ENCODE peak calls at places on chromosomes 12 and 14, in four cellular contexts. I is H1, C is K562, L is GM12878. U is an unnamed sample.

GRCh38 chr12:108317303-108318283 is 21.5 kb downstream of the CMKLR1 start:
- DNase-seq in I (no peak), L (no peak), C (no peak), U (no peak)

GRCh38 chr14:58629273-58629672 is 8.5 kb upstream of the DACT1 start:
- DNase-seq in I (no peak), L (no peak), C (no peak), U (no peak)

GRCh38 chr12:56126732-56127239 is 1.3 kb upstream of the ESYT1 start:
- DNase-seq in C (peak; percentile 77), L (no peak), I (no peak), U (no peak)

GRCh38 chr14:104404922-104405321 is 174.6 kb upstream of the C14orf180 start:
- DNase-seq in L (no peak), C (no peak), I (no peak), U (no peak)

GRCh38 chr14:99137913-99138571 is 134.0 kb downstream of the BCL11B start:
- DNase-seq in L (no peak), I (no peak), C (peak; percentile 1), U (no peak)

GRCh38 chr12:13745100-13745678 is 236.2 kb downstream of the GRIN2B start:
- DNase-seq in L (no peak), I (no peak), C (no peak), U (no peak)

GRCh38 chr14:78530078-78530477 is 359.9 kb downstream of the NRXN3 start:
- DNase-seq in C (peak; percentile 44), I (peak; percentile 15), L (no peak), U (no peak)

GRCh38 chr12:85632390-85632789 is 203.8 kb downstream of the RASSF9 start:
- DNase-seq in L (no peak), I (no peak), C (no peak), U (no peak)

GRCh38 chr12:85683051-85683450 is 153.2 kb downstream of the RASSF9 start:
- DNase-seq in L (no peak), I (no peak), C (no peak), U (no peak)

GRCh38 chr12:3551976-3552725 is 61.1 kb downstream of the PRMT8 start:
- DNase-seq in I (no peak), L (no peak), C (no peak), U (no peak)

GRCh38 chr12:22443379-22444316 is 100.7 kb downstream of the C2CD5 start:
- DNase-seq in I (peak; percentile 39), L (peak; percentile 15), C (peak; percentile 81), U (peak; percentile 57)

GRCh38 chr14:54120260-54120659 is 163.6 kb upstream of the BMP4 start:
- DNase-seq in C (no peak), I (no peak), L (no peak), U (no peak)

GRCh38 chr14:99579903-99580570 is 24.0 kb downstream of the CCDC85C start:
- DNase-seq in L (no peak), C (peak; percentile 14), I (peak; percentile 53), U (peak; percentile 64)

GRCh38 chr12:85866929-85867776 is 6.9 kb upstream of the NTS start:
- DNase-seq in C (peak; percentile 10), I (no peak), L (no peak), U (peak; percentile 51)

GRCh38 chr12:124836759-124837158 is 26.9 kb downstream of the SCARB1 start:
- DNase-seq in I (no peak), L (no peak), C (no peak), U (no peak)

GRCh38 chr14:23056956-23057756 is at the start of gene CDH24:
- DNase-seq in I (no peak), C (peak; percentile 90), L (no peak), U (peak; percentile 90)

GRCh38 chr12:62676521-62677307 is 210.1 kb downstream of the MON2 start:
- DNase-seq in I (no peak), L (no peak), C (no peak), U (no peak)

DNA sequence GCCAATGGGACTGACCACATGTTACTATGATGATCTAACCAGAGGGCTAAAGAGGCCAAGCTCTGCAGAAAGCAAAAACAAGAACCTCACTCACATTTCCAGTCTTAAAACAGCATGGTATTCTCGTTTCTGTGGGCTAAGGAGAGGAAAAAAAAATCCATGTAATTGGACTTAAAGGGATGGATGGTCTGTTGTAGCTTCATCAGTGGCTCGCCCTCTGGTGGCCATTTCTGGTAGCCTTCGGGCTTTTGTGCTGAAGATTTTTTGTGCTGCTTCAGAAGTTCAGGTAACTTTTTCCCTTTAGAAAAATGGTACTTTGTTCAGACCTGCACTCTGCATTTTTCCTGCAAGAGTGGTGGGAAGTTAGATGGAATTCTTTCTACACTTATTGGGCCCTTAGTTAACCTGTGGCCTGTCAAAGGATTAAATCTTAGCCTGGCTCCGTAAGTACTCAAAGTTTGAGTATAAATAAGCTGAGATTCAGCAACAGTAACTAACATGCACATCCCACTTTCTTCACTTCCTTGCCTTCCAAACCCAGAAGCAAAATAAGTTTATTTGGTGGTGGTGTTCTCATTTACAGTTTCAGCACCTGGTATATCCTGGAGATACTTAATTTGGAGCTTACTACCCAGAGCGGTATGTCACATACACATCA is 22.3 kb downstream of the DCAF4 start:
- DNase-seq in I (no peak), C (peak; percentile 60), L (peak; percentile 11), U (peak; percentile 70)
- TF ChIP-seq NRF1 in I (no peak), C (no peak), L (no peak), U (no peak)

GRCh38 chr14:70823281-70823680 is 14.0 kb upstream of the MAP3K9 start:
- DNase-seq in L (no peak), C (no peak), I (no peak), U (no peak)
- H2AFZ ChIP-seq in L (no peak overlapping the region), C (no peak overlapping the region), I (peak overlapping the region; percentile 47), U (no peak overlapping the region)

DNA sequence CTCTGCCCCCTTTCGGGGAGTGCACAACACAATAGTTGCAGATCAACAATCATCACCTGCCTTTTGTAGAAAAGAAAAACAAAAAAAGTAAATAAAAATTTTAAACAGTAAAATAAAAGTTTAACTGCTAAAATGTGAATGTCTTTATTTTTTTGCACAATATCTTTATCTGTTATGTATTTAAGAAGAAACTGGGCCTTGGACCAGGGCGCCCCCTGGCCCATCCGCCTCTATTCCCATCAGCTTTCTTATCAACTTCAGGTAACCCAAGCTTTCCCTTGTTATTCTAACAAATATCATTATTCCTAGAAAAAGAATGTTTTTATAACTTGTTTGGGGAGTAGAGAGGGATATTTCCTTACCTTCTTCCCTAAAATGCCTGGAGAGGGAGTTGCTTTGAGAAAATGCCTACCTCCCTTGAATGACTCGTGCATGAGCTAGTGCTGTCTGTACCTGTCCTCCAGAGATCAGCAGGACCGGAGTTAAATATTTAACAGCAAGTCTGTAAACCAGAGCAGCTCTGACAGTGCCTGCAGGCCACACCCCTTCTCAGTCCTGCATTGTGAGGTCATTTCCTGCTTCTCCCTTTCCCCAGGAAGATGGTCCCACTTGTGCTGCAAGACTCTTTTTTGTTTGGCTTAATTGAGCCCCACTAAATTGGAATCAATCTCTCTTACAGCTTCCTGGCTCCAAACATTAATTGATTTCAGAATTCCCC is 192.8 kb upstream of the RGS6 start:
- DNase-seq in C (peak; percentile 12), L (no peak), I (no peak), U (peak; percentile 53)
- TF ChIP-seq NRF1 in C (no peak), L (no peak), I (no peak), U (no peak)

GRCh38 chr12:64720884-64721283 is 38.3 kb downstream of the GNS start:
- DNase-seq in L (no peak), I (no peak), C (peak; percentile 79), U (no peak)
- H2AFZ ChIP-seq in L (no peak overlapping the region), I (no peak overlapping the region), C (no peak overlapping the region), U (no peak overlapping the region)

DNA sequence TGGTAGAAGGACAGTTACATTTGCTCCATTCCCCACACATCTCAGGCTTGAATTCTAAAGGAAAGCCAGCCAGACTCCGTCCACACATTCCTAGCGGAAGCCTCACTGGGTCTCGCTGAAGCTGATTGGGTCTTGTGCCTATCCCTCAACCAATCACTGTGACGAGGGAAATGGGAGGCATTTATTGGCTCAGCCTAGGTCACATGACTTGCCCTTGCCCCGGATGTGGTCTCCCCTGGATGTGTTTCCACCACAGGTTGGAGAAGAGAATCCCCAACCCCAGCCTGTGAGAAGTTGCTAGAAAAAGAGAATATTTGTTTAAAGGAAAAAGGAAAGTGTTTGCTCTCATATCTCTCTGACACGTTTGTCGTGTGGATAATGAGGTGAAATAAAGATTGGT is 93.4 kb downstream of the C12orf75 start:
- DNase-seq in C (peak; percentile 8), L (no peak), I (no peak), U (no peak)
- TF ChIP-seq NRF1 in C (no peak), L (no peak), I (no peak), U (no peak)

GRCh38 chr12:54019111-54019811 is 9.0 kb upstream of the HOXC6 start:
- DNase-seq in L (no peak), I (no peak), C (no peak), U (no peak)
- H2AFZ ChIP-seq in L (no peak overlapping the region), I (no peak overlapping the region), C (peak overlapping the region; percentile 97), U (no peak overlapping the region)

DNA sequence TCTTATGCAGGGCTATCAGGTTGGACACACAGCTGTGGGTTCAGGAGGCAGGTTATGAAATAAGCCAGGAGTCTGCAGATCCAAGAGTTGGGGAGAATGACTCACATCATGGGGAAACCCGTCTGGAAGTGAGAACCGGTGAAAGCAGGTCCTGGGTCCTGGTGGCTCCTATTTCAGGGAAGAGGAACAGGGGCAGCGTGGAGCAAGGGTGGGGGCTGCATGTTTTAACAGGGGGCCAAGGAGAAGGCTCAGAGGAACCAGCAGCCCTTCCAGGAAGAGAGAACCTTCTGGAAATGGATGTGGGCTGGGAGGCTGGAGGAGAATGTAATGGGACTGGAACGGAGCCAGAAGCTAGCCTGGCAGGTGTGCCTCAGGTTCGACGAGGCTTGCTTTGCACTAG is 7.8 kb upstream of the KRT74 start:
- DNase-seq in C (no peak), L (no peak), I (no peak), U (no peak)
- TF ChIP-seq NRF1 in C (no peak), L (no peak), I (no peak), U (no peak)

GRCh38 chr12:6826734-6827436 is 1.3 kb upstream of the P3H3 start:
- DNase-seq in L (no peak), C (peak; percentile 15), I (no peak), U (no peak)
- H2AFZ ChIP-seq in L (no peak overlapping the region), C (peak overlapping the region; percentile 82), I (no peak overlapping the region), U (no peak overlapping the region)

DNA sequence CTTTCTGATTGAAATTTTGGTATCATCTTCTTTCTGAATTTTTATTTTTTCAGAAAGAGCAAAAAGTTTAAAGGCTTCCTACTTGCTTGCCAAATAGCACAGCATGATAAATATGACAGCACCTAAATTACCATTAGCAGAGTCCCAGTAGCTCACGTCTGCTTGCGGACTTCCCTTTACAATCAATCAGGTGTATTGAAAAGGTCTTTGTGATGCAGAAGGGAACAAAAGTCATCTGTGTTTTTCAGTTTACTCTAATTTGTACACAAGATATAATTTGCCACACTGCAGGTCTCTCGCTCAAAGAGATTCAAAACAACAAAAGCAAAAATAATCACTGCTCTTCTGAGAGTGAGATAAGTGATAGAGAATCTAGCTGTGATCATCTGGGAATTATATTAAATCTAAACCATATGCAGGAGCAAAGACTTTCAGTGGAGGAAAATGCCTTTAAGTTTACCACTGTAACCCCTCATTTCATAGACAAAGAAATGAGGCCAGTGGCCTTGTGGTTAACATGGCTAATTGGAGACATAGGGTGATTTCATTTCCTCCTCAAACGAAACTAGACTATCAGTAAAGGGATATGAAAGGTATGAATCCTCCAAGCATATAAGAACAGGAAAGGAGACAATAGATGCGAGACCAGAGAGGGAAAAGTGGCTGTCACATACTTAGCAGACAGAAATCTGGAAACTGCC is 240.8 kb upstream of the TMPO start:
- DNase-seq in C (no peak), I (no peak), L (peak; percentile 71), U (no peak)
- TF ChIP-seq NRF1 in C (no peak), I (no peak), L (no peak), U (no peak)

U was measured in SK-N-SH.